ENCODE peak calls at places on chromosomes 5 and 9, in six cellular contexts. One of them, this sample, is unnamed.
A peak's percentile ranks its signal among the peaks of the same experiment; 100 is the strongest.

GRCh38 chr9:134898319-134898718 is 17.7 kb downstream of the FCN2 start:
- DNase-seq in PC-3: no peak
- DNase-seq in RWPE2: no peak
- DNase-seq in mammary epithelial cell: no peak
- DNase-seq in A673: no peak
- DNase-seq in sigmoid colon: no peak
- DNase-seq in this sample: no peak

GRCh38 chr5:108801776-108802175 is 54.1 kb downstream of the FER start:
- DNase-seq in PC-3: peak; percentile 92
- DNase-seq in RWPE2: no peak
- DNase-seq in mammary epithelial cell: peak; percentile 86
- DNase-seq in A673: peak; percentile 63
- DNase-seq in sigmoid colon: no peak
- DNase-seq in this sample: peak; percentile 88

GRCh38 chr5:60959156-60959555 is 14.2 kb downstream of the NDUFAF2 start:
- DNase-seq in PC-3: peak; percentile 51
- DNase-seq in RWPE2: no peak
- DNase-seq in mammary epithelial cell: peak; percentile 14
- DNase-seq in A673: peak; percentile 71
- DNase-seq in sigmoid colon: no peak
- DNase-seq in this sample: no peak

GRCh38 chr9:129283705-129284606 is 105.9 kb upstream of the IER5L start:
- DNase-seq in PC-3: no peak
- DNase-seq in RWPE2: no peak
- DNase-seq in mammary epithelial cell: no peak
- DNase-seq in A673: no peak
- DNase-seq in sigmoid colon: peak; percentile 57
- DNase-seq in this sample: no peak

GRCh38 chr9:127099664-127100063 is 22.8 kb downstream of the ANGPTL2 start:
- DNase-seq in PC-3: no peak
- DNase-seq in RWPE2: no peak
- DNase-seq in mammary epithelial cell: no peak
- DNase-seq in A673: no peak
- DNase-seq in sigmoid colon: no peak
- DNase-seq in this sample: no peak

GRCh38 chr9:93441181-93441580 is 10.3 kb upstream of the FAM120A start:
- DNase-seq in PC-3: no peak
- DNase-seq in RWPE2: no peak
- DNase-seq in mammary epithelial cell: no peak
- DNase-seq in A673: no peak
- DNase-seq in sigmoid colon: no peak
- DNase-seq in this sample: no peak

GRCh38 chr5:130337179-130337888 is 433.1 kb downstream of the CHSY3 start:
- DNase-seq in PC-3: peak; percentile 61
- DNase-seq in RWPE2: no peak
- DNase-seq in mammary epithelial cell: peak; percentile 27
- DNase-seq in A673: no peak
- DNase-seq in sigmoid colon: no peak
- DNase-seq in this sample: peak; percentile 67

GRCh38 chr9:21549251-21549765 is 67.2 kb upstream of the IFNE start:
- DNase-seq in PC-3: peak; percentile 83
- DNase-seq in RWPE2: no peak
- DNase-seq in mammary epithelial cell: peak; percentile 83
- DNase-seq in A673: no peak
- DNase-seq in sigmoid colon: no peak
- DNase-seq in this sample: peak; percentile 72

GRCh38 chr9:82031538-82032280 is 43.1 kb downstream of the SPATA31D1 start:
- DNase-seq in PC-3: peak; percentile 45
- DNase-seq in RWPE2: no peak
- DNase-seq in mammary epithelial cell: peak; percentile 79
- DNase-seq in A673: peak; percentile 0
- DNase-seq in sigmoid colon: peak; percentile 76
- DNase-seq in this sample: peak; percentile 80

GRCh38 chr5:149125386-149125891 is 15.9 kb upstream of the ABLIM3 start:
- DNase-seq in PC-3: peak; percentile 99
- DNase-seq in RWPE2: no peak
- DNase-seq in mammary epithelial cell: peak; percentile 77
- DNase-seq in A673: no peak
- DNase-seq in sigmoid colon: no peak
- DNase-seq in this sample: peak; percentile 77

GRCh38 chr9:126301985-126302603 is 24.5 kb upstream of the MVB12B start:
- DNase-seq in PC-3: peak; percentile 74
- DNase-seq in RWPE2: no peak
- DNase-seq in mammary epithelial cell: peak; percentile 45
- DNase-seq in A673: peak; percentile 68
- DNase-seq in sigmoid colon: no peak
- DNase-seq in this sample: peak; percentile 35

GRCh38 chr9:33524431-33524947 is 438 bp downstream of the ANKRD18B start:
- DNase-seq in PC-3: peak; percentile 17
- DNase-seq in RWPE2: no peak
- DNase-seq in mammary epithelial cell: no peak
- DNase-seq in A673: no peak
- DNase-seq in sigmoid colon: no peak
- DNase-seq in this sample: peak; percentile 24

GRCh38 chr9:135157856-135158571 is 70.5 kb downstream of the OLFM1 start:
- DNase-seq in PC-3: no peak
- DNase-seq in RWPE2: no peak
- DNase-seq in mammary epithelial cell: no peak
- DNase-seq in A673: peak; percentile 83
- DNase-seq in sigmoid colon: no peak
- DNase-seq in this sample: no peak

GRCh38 chr9:109497193-109498165 is 628 bp downstream of the PTPN3 start:
- DNase-seq in PC-3: peak; percentile 55
- DNase-seq in RWPE2: no peak
- DNase-seq in mammary epithelial cell: peak; percentile 77
- DNase-seq in A673: peak; percentile 21
- DNase-seq in sigmoid colon: no peak
- DNase-seq in this sample: peak; percentile 58

GRCh38 chr9:136786451-136786850 is 4.7 kb upstream of the TMEM141 start:
- DNase-seq in PC-3: no peak
- DNase-seq in RWPE2: peak; percentile 19
- DNase-seq in mammary epithelial cell: no peak
- DNase-seq in A673: no peak
- DNase-seq in sigmoid colon: no peak
- DNase-seq in this sample: no peak

GRCh38 chr5:43609752-43610151 is 6.8 kb downstream of the NNT start:
- DNase-seq in PC-3: peak; percentile 30
- DNase-seq in RWPE2: no peak
- DNase-seq in mammary epithelial cell: no peak
- DNase-seq in A673: no peak
- DNase-seq in sigmoid colon: no peak
- DNase-seq in this sample: no peak

GRCh38 chr5:180532268-180532667 is 38.1 kb downstream of the CNOT6 start:
- DNase-seq in PC-3: no peak
- DNase-seq in RWPE2: no peak
- DNase-seq in mammary epithelial cell: no peak
- DNase-seq in A673: no peak
- DNase-seq in sigmoid colon: no peak
- DNase-seq in this sample: no peak

GRCh38 chr9:22119537-22120167 is 110.5 kb upstream of the CDKN2B start:
- DNase-seq in PC-3: peak; percentile 61
- DNase-seq in RWPE2: no peak
- DNase-seq in mammary epithelial cell: peak; percentile 59
- DNase-seq in A673: no peak
- DNase-seq in sigmoid colon: no peak
- DNase-seq in this sample: peak; percentile 48

GRCh38 chr5:43065384-43066230 is 25.5 kb upstream of the ANXA2R start:
- DNase-seq in PC-3: peak; percentile 54
- DNase-seq in RWPE2: no peak
- DNase-seq in mammary epithelial cell: peak; percentile 74
- DNase-seq in A673: peak; percentile 75
- DNase-seq in sigmoid colon: peak; percentile 86
- DNase-seq in this sample: peak; percentile 38

GRCh38 chr9:126162611-126163381 is 163.8 kb upstream of the MVB12B start:
- DNase-seq in PC-3: no peak
- DNase-seq in RWPE2: no peak
- DNase-seq in mammary epithelial cell: no peak
- DNase-seq in A673: no peak
- DNase-seq in sigmoid colon: no peak
- DNase-seq in this sample: no peak

GRCh38 chr9:28120241-28121025 is 547.2 kb upstream of the C9orf72 start:
- DNase-seq in PC-3: no peak
- DNase-seq in RWPE2: no peak
- DNase-seq in mammary epithelial cell: no peak
- DNase-seq in A673: peak; percentile 39
- DNase-seq in sigmoid colon: no peak
- DNase-seq in this sample: no peak

GRCh38 chr9:79651251-79651795 is 79.6 kb downstream of the TLE4 start:
- DNase-seq in PC-3: no peak
- DNase-seq in RWPE2: no peak
- DNase-seq in mammary epithelial cell: no peak
- DNase-seq in A673: peak; percentile 52
- DNase-seq in sigmoid colon: no peak
- DNase-seq in this sample: no peak

GRCh38 chr5:1507016-1507375 is 16.8 kb downstream of the LPCAT1 start:
- DNase-seq in PC-3: no peak
- DNase-seq in RWPE2: no peak
- DNase-seq in mammary epithelial cell: no peak
- DNase-seq in A673: no peak
- DNase-seq in sigmoid colon: no peak
- DNase-seq in this sample: no peak

GRCh38 chr5:161720460-161720859 is 34.9 kb downstream of the GABRA6 start:
- DNase-seq in PC-3: no peak
- DNase-seq in RWPE2: no peak
- DNase-seq in mammary epithelial cell: no peak
- DNase-seq in A673: no peak
- DNase-seq in sigmoid colon: no peak
- DNase-seq in this sample: no peak

GRCh38 chr5:125634242-125634835 is 788.9 kb upstream of the GRAMD2B start:
- DNase-seq in PC-3: peak; percentile 18
- DNase-seq in RWPE2: no peak
- DNase-seq in mammary epithelial cell: no peak
- DNase-seq in A673: no peak
- DNase-seq in sigmoid colon: no peak
- DNase-seq in this sample: no peak

GRCh38 chr5:149836451-149837139 is 106.5 kb downstream of the PPARGC1B start:
- DNase-seq in PC-3: no peak
- DNase-seq in RWPE2: no peak
- DNase-seq in mammary epithelial cell: no peak
- DNase-seq in A673: no peak
- DNase-seq in sigmoid colon: no peak
- DNase-seq in this sample: no peak

GRCh38 chr5:34762321-34762871 is 76.6 kb upstream of the TTC23L start:
- DNase-seq in PC-3: no peak
- DNase-seq in RWPE2: no peak
- DNase-seq in mammary epithelial cell: no peak
- DNase-seq in A673: peak; percentile 18
- DNase-seq in sigmoid colon: no peak
- DNase-seq in this sample: no peak

GRCh38 chr9:137437691-137438590 is 3.2 kb downstream of the ENTPD8 start:
- DNase-seq in PC-3: no peak
- DNase-seq in RWPE2: peak; percentile 61
- DNase-seq in mammary epithelial cell: no peak
- DNase-seq in A673: no peak
- DNase-seq in sigmoid colon: no peak
- DNase-seq in this sample: no peak

GRCh38 chr5:74934949-74935751 is 69.0 kb upstream of the FAM169A start:
- DNase-seq in PC-3: peak; percentile 55
- DNase-seq in RWPE2: no peak
- DNase-seq in mammary epithelial cell: peak; percentile 59
- DNase-seq in A673: peak; percentile 85
- DNase-seq in sigmoid colon: no peak
- DNase-seq in this sample: no peak

DNA sequence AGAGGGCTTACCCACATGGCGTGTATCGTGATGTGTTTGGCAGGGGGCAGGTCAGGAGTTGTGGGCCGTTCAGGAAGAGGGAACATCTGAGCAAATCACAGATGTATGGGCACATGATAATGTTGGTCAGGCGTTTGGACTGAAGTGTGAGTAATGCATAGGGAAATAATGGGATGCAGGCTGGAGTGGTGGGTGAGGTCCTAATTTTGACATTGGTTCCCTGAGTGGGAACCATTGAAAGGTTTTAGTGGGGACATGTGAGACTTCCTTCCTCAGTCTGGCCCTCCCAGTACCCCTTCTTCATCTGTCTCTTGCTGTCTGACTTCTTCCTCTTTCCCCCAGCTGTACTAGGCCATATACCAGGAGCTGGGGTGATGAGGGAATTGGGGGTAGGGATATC is 7.6 kb downstream of the OTULIN start:
- DNase-seq in PC-3: no peak
- DNase-seq in RWPE2: no peak
- DNase-seq in mammary epithelial cell: no peak
- DNase-seq in A673: no peak
- DNase-seq in sigmoid colon: no peak
- DNase-seq in this sample: no peak
- H3K27ac ChIP-seq in PC-3: no peak overlapping the region
- H3K27ac ChIP-seq in RWPE2: no peak overlapping the region
- H3K27ac ChIP-seq in mammary epithelial cell: peak overlapping the region; percentile 70
- H3K27ac ChIP-seq in A673: no peak overlapping the region
- H3K27ac ChIP-seq in sigmoid colon: no peak overlapping the region
- H3K27ac ChIP-seq in this sample: no peak overlapping the region

DNA sequence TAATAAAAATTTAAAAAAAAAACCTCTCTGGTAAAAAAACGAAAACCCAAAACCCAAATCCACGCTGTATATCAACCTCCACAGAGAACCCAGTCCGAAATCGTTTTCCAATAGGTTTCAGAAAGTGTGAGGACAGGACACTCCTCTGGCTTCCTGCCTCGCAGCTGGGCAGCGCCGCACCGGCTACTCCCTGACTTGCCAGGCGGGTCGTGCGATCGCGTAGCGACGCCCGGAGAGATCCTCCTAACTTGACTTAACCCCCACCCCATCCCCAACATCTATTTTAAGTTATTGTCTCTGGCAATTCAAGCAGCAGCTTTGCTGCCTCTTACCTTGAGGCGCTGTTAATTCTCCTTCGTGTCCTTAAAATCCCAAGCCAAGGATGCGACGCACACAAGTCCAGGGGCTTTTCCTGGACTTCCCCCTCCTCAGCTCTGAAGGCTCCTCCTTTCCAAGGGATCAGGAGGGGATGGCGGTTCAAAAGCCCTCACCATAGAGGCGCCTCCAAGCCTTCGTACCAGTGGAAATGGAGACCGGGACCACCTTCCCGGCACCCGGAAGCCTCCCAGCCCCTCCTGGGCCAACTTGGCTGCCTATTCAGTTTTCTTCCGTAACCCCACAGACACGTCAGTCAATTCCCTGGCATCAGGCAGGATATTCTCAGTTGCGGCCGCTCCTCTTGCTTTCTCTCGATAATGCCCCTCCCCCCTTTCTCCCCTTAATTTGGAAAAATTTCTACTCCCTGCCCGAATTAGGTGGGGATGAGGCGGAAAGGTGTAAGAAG is 1639.5 kb upstream of the C9orf72 start:
- DNase-seq in PC-3: peak; percentile 30
- DNase-seq in RWPE2: no peak
- DNase-seq in mammary epithelial cell: peak; percentile 52
- DNase-seq in A673: peak; percentile 74
- DNase-seq in sigmoid colon: no peak
- DNase-seq in this sample: no peak
- TF ChIP-seq CTCF in PC-3: no peak
- TF ChIP-seq CTCF in RWPE2: peak; percentile 1
- TF ChIP-seq CTCF in mammary epithelial cell: peak; percentile 3
- TF ChIP-seq CTCF in A673: no peak
- TF ChIP-seq CTCF in sigmoid colon: no peak
- TF ChIP-seq CTCF in this sample: no peak

GRCh38 chr5:178232920-178233429 is 373 bp upstream of the PHYKPL start:
- DNase-seq in PC-3: no peak
- DNase-seq in RWPE2: no peak
- DNase-seq in mammary epithelial cell: no peak
- DNase-seq in A673: no peak
- DNase-seq in sigmoid colon: no peak
- DNase-seq in this sample: no peak
- H3K27ac ChIP-seq in PC-3: peak overlapping the region; percentile 57
- H3K27ac ChIP-seq in RWPE2: peak overlapping the region; percentile 73
- H3K27ac ChIP-seq in mammary epithelial cell: no peak overlapping the region
- H3K27ac ChIP-seq in A673: peak overlapping the region; percentile 95
- H3K27ac ChIP-seq in sigmoid colon: peak overlapping the region; percentile 87
- H3K27ac ChIP-seq in this sample: no peak overlapping the region

GRCh38 chr5:106639488-106639887 is 1031.2 kb downstream of the EFNA5 start:
- DNase-seq in PC-3: peak; percentile 35
- DNase-seq in RWPE2: no peak
- DNase-seq in mammary epithelial cell: no peak
- DNase-seq in A673: no peak
- DNase-seq in sigmoid colon: no peak
- DNase-seq in this sample: no peak
- TF ChIP-seq CTCF in PC-3: peak; percentile 54
- TF ChIP-seq CTCF in RWPE2: peak; percentile 37
- TF ChIP-seq CTCF in mammary epithelial cell: no peak
- TF ChIP-seq CTCF in A673: no peak
- TF ChIP-seq CTCF in sigmoid colon: no peak
- TF ChIP-seq CTCF in this sample: no peak

This sample was measured in foreskin keratinocyte.